ENCODE peak calls at places on chromosomes 6 and 20, in five cellular contexts. T is CD8-positive, alpha-beta memory T cell; Z is A549; B is neural progenitor cell; V is lung. I is an unnamed sample. For H3K4me1, the result is how much of the 10 kb centered on the place peaks cover.

GRCh38 chr20:400451-401275 is 7.4 kb upstream of the RBCK1 start:
- DNase-seq in T (no peak), Z (peak), B (no peak), V (no peak), I (peak)

GRCh38 chr6:26216886-26217713 is 129.9 kb downstream of the HFE start:
- DNase-seq in T (peak), Z (no peak), B (peak), V (peak), I (no peak)

GRCh38 chr6:167244991-167245390 is 46.1 kb upstream of the UNC93A start:
- DNase-seq in T (no peak), Z (no peak), B (no peak), V (no peak), I (no peak)

GRCh38 chr20:17664025-17664638 is 17.9 kb downstream of the RRBP1 start:
- DNase-seq in T (no peak), Z (no peak), B (no peak), V (no peak), I (no peak)

GRCh38 chr6:110063864-110064263 is 85.8 kb downstream of the GPR6 start:
- DNase-seq in T (no peak), Z (no peak), B (no peak), V (no peak), I (no peak)

GRCh38 chr6:155310596-155310995 is 3.7 kb downstream of the TFB1M start:
- DNase-seq in T (no peak), Z (no peak), B (no peak), V (no peak), I (no peak)

GRCh38 chr6:54998576-54998975 is 152.0 kb downstream of the FAM83B start:
- DNase-seq in T (no peak), Z (no peak), B (no peak), V (no peak), I (no peak)

GRCh38 chr6:155946860-155947259 is 491.2 kb upstream of the NOX3 start:
- DNase-seq in T (no peak), Z (no peak), B (no peak), V (no peak), I (no peak)

GRCh38 chr6:125252891-125253290 is 48.9 kb downstream of the HDDC2 start:
- DNase-seq in T (no peak), Z (no peak), B (peak), V (no peak), I (peak)

GRCh38 chr6:99471638-99472037 is 43.6 kb downstream of the USP45 start:
- DNase-seq in T (no peak), Z (no peak), B (no peak), V (no peak), I (no peak)

GRCh38 chr20:2602046-2602735 is 50.2 kb upstream of the NOP56 start:
- DNase-seq in T (no peak), Z (no peak), B (no peak), V (no peak), I (no peak)

GRCh38 chr20:53767206-53767924 is 173.7 kb upstream of the ZNF217 start:
- DNase-seq in T (no peak), Z (no peak), B (no peak), V (no peak), I (no peak)

GRCh38 chr6:33410050-33410710 is 634 bp upstream of the PHF1 start:
- DNase-seq in T (peak), Z (peak), B (peak), V (peak), I (peak)

GRCh38 chr20:51132286-51132810 is 109.4 kb upstream of the KCNG1 start:
- DNase-seq in T (no peak), Z (no peak), B (no peak), V (no peak), I (no peak)

GRCh38 chr6:110618591-110619267 is 142.3 kb upstream of the SLC22A16 start:
- DNase-seq in T (no peak), Z (peak), B (no peak), V (no peak), I (peak)

GRCh38 chr6:3872370-3872854 is 23.2 kb downstream of the FAM50B start:
- DNase-seq in T (no peak), Z (no peak), B (no peak), V (no peak), I (no peak)

GRCh38 chr6:81901589-81901988 is 149.1 kb upstream of the TENT5A start:
- DNase-seq in T (no peak), Z (no peak), B (no peak), V (peak), I (no peak)

GRCh38 chr6:4489538-4489937 is 286.7 kb upstream of the CDYL start:
- DNase-seq in T (no peak), Z (no peak), B (no peak), V (no peak), I (no peak)

GRCh38 chr6:26307830-26308229 is 57.2 kb upstream of the BTN3A2 start:
- DNase-seq in T (no peak), Z (no peak), B (no peak), V (no peak), I (no peak)

GRCh38 chr20:1876217-1876921 is 18.8 kb upstream of the SIRPA start:
- DNase-seq in T (no peak), Z (peak), B (no peak), V (no peak), I (peak)

GRCh38 chr6:98041921-98042320 is 758.9 kb upstream of the MMS22L start:
- DNase-seq in T (no peak), Z (no peak), B (peak), V (no peak), I (no peak)

GRCh38 chr6:91094806-91095475 is 508.1 kb upstream of the MAP3K7 start:
- DNase-seq in T (no peak), Z (no peak), B (no peak), V (no peak), I (no peak)

GRCh38 chr6:67615796-67616195 is 1019.3 kb upstream of the ADGRB3 start:
- DNase-seq in T (no peak), Z (no peak), B (no peak), V (no peak), I (no peak)

GRCh38 chr6:82396964-82397761 is 33.5 kb downstream of the TPBG start:
- DNase-seq in T (no peak), Z (peak), B (no peak), V (no peak), I (peak)

GRCh38 chr6:170106906-170107525 is 183.9 kb downstream of the DLL1 start:
- DNase-seq in T (no peak), Z (no peak), B (no peak), V (no peak), I (no peak)

GRCh38 chr20:58142843-58143185 is 85.6 kb downstream of the ANKRD60 start:
- DNase-seq in T (no peak), Z (no peak), B (no peak), V (no peak), I (no peak)

GRCh38 chr6:130156908-130157307 is 65.8 kb downstream of the SAMD3 start:
- DNase-seq in T (no peak), Z (no peak), B (no peak), V (no peak), I (no peak)

GRCh38 chr20:43191946-43192847 is 2.5 kb upstream of the PTPRT start:
- DNase-seq in T (no peak), Z (peak), B (peak), V (peak), I (peak)

GRCh38 chr6:125968493-125968892 is 11.9 kb downstream of the HINT3 start:
- DNase-seq in T (no peak), Z (no peak), B (no peak), V (no peak), I (no peak)

GRCh38 chr6:149228276-149228962 is 89.1 kb upstream of the TAB2 start:
- DNase-seq in T (no peak), Z (no peak), B (no peak), V (no peak), I (peak)

GRCh38 chr6:36029464-36029863 is 1.9 kb downstream of the MAPK14 start:
- DNase-seq in T (no peak), Z (peak), B (no peak), V (no peak), I (no peak)

GRCh38 chr6:90000864-90001731 is 106.8 kb downstream of the GJA10 start:
- DNase-seq in T (no peak), Z (no peak), B (no peak), V (no peak), I (no peak)

GRCh38 chr20:23449400-23449799 is 3.3 kb downstream of the CST11 start:
- DNase-seq in T (no peak), Z (no peak), B (no peak), V (no peak), I (no peak)

GRCh38 chr6:18536693-18537092 is 149.5 kb downstream of the RNF144B start:
- DNase-seq in T (no peak), Z (no peak), B (no peak), V (no peak), I (peak)

GRCh38 chr6:117924708-117925107 is 17.6 kb downstream of the SLC35F1 start:
- DNase-seq in T (no peak), Z (no peak), B (no peak), V (no peak), I (no peak)

GRCh38 chr6:158958504-158959386 is 41.3 kb downstream of the RSPH3 start:
- DNase-seq in T (peak), Z (no peak), B (no peak), V (no peak), I (no peak)

GRCh38 chr6:94124333-94124732 is 705.0 kb upstream of the EPHA7 start:
- DNase-seq in T (no peak), Z (no peak), B (no peak), V (no peak), I (no peak)
- H3K27ac ChIP-seq in T (no peak), Z (no peak), B (no peak), V (no peak), I (no peak)

DNA sequence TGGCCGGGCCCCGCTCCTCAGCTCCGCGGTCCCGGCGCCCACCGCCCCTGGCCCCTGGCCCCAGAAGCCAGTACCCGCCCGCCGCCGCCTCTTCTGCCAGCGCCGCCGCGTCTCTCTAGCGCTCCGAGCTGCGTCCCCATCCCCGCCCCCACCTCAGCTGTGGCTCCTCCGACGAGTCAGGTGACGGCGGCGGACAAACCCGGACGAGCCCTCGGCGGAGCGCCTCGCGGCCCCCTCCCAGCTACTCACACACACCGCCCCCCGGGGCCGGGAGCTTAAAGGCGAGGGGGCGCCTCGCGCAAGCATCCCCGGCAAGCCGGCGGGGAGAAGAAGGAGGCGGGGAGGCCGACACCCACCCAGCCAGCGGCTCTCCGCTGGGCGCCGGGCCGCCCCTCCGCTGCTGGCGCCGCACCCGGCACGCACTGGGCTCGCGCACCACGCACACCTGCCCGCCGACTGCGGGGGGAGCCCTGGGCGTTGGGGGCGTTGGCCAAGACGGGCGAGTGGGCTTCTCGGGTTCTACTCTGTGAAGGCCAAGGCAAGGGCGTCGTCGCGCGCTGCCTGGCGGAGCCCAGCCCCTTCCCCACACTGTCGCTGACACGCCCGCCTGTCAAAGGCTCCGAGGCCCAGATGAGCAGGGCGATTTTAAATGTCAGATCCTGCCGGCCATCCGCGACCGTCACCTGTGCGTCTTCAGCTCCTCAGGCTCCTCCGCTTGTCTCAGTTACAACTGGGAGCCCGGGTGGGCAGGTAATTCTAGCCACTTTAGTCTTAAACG is at the start of gene SNAP91:
- DNase-seq in T (no peak), Z (peak), B (peak), V (no peak), I (peak)
- H3K4me3 ChIP-seq in T (no peak), Z (peak), B (peak), V (peak), I (peak)

DNA sequence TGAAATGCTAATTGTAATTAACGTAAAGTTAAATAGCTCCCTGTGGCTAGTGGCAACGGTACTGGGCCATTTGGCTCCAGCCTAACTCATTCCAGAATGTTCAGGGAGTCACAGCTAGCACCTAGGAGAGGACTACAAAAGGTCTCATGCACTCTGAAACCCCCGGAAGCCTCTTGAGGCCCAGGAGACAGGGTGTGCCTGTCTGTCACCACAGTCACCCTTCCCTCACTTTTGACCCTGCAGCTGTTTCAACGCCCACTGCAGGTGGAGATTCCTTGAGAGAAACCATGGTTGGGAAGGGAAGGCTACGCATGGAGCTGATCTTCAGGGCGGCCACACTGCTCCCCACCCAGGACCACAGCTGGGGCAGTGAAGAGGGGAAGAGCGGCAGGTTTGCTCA is 58.6 kb downstream of the SULF2 start:
- DNase-seq in T (no peak), Z (no peak), B (no peak), V (no peak), I (no peak)
- H3K4me1 ChIP-seq in T (under half), Z (under half), B (under half), V (under half), I (under half)

GRCh38 chr6:161437851-161438250 is 164.0 kb upstream of the AGPAT4 start:
- DNase-seq in T (no peak), Z (no peak), B (no peak), V (no peak), I (no peak)

GRCh38 chr6:161439093-161439492 is 165.2 kb upstream of the AGPAT4 start:
- DNase-seq in T (no peak), Z (peak), B (no peak), V (no peak), I (peak)

GRCh38 chr6:161440299-161440698 is 166.4 kb upstream of the AGPAT4 start:
- DNase-seq in T (no peak), Z (no peak), B (no peak), V (no peak), I (no peak)

GRCh38 chr6:161436106-161436876 is 162.4 kb upstream of the AGPAT4 start:
- DNase-seq in T (no peak), Z (no peak), B (no peak), V (no peak), I (no peak)

DNA sequence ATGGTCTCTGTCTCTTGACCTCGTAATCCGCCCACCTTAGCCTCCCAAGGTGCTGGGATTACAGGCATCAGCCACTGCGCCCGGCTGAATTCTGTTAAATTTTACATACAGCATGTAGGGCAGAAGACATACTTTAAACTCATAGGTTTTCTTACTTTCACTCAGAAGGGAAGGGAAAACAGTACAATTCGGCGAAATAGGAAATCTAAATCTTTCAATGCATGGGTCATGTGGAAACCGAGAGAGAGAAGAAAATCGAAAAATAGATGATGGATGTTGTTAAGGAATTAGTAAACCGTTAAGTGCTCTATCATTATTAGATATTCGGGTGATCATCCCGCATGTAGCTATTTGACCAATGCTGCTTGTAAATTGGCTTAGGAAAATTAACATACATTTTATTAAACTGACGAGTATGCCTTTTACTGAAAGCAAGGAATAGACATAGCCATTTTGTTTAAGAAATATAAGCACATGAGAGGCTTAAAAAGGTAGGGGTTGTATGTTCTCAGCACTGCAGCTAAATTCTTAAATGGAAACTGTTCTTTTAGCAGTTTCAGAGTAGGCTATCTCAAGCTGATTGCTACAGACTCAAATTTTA is 164.7 kb upstream of the AGPAT4 start:
- DNase-seq in T (no peak), Z (no peak), B (no peak), V (no peak), I (no peak)
- H3K27ac ChIP-seq in T (peak), Z (peak), B (no peak), V (no peak), I (peak)